ENCODE peak calls at places on chromosomes 1 and 21, in ten cellular contexts. N is CD4-positive, CD25-positive, alpha-beta regulatory T cell; Z is adrenal gland; V is lung; P is heart right ventricle; U is IMR-90; Y is adipocyte; H is mammary epithelial cell; X is left ventricle myocardium inferior; T is cardiac muscle cell. C is an unnamed sample.
A peak's percentile ranks its signal among the peaks of the same experiment; 100 is the strongest.

GRCh38 chr1:86641318-86641717 is 63.1 kb upstream of the SH3GLB1 start:
- DNase-seq in X (no peak), H (peak; percentile 31), V (no peak), Z (no peak), P (no peak), N (no peak), Y (no peak), U (no peak), T (no peak), C (no peak)

GRCh38 chr21:34510148-34511142 is 1.6 kb downstream of the KCNE1 start:
- DNase-seq in U (peak; percentile 68), X (peak; percentile 79), H (peak; percentile 39), P (peak; percentile 84), Z (peak; percentile 75), V (peak; percentile 84), Y (peak; percentile 72), N (no peak), T (peak; percentile 86), C (peak; percentile 65)

GRCh38 chr1:203055166-203055799 is 29.0 kb downstream of the PPFIA4 start:
- DNase-seq in T (no peak), Y (no peak), N (no peak), H (no peak), U (no peak), Z (no peak), P (no peak), V (no peak), X (no peak), C (no peak)

GRCh38 chr1:36085686-36086526 is 2.0 kb downstream of the TEKT2 start:
- DNase-seq in T (no peak), H (no peak), P (no peak), X (no peak), U (no peak), Z (no peak), V (peak; percentile 26), N (no peak), Y (no peak), C (no peak)

GRCh38 chr1:53138991-53139884 is 3.2 kb downstream of the SLC1A7 start:
- DNase-seq in N (no peak), X (no peak), H (no peak), Z (no peak), V (no peak), U (peak; percentile 43), T (no peak), P (no peak), Y (no peak), C (no peak)

GRCh38 chr1:151990856-151991198 is 2.8 kb downstream of the S100A10 start:
- DNase-seq in V (peak; percentile 60), U (peak; percentile 79), H (no peak), Y (peak; percentile 82), P (no peak), X (no peak), Z (peak; percentile 44), T (peak; percentile 40), N (no peak), C (peak; percentile 65)

GRCh38 chr21:42311160-42311559 is 4.0 kb downstream of the TFF3 start:
- DNase-seq in X (no peak), N (no peak), U (no peak), T (no peak), Y (no peak), H (no peak), Z (peak; percentile 8), P (no peak), V (no peak), C (no peak)

GRCh38 chr21:31988492-31989285 is 115.9 kb downstream of the HUNK start:
- DNase-seq in V (no peak), U (peak; percentile 32), T (no peak), Z (no peak), X (no peak), N (no peak), P (no peak), Y (peak; percentile 27), H (no peak), C (peak; percentile 25)

GRCh38 chr1:224499204-224499603 is 64.6 kb upstream of the WDR26 start:
- DNase-seq in T (no peak), Z (no peak), X (no peak), N (no peak), Y (no peak), H (peak; percentile 37), P (no peak), U (no peak), V (no peak), C (no peak)

GRCh38 chr1:237795558-237795957 is 95.2 kb downstream of the ZP4 start:
- DNase-seq in U (no peak), X (no peak), T (no peak), V (no peak), H (no peak), N (no peak), Z (no peak), P (no peak), Y (no peak), C (no peak)

GRCh38 chr21:42003051-42003461 is 7.1 kb downstream of the ZBTB21 start:
- DNase-seq in P (no peak), T (no peak), X (no peak), N (no peak), V (no peak), Z (no peak), Y (no peak), H (peak; percentile 30), U (peak; percentile 76), C (no peak)

GRCh38 chr21:37452222-37452621 is 85.6 kb downstream of the DYRK1A start:
- DNase-seq in Z (no peak), T (peak; percentile 84), V (no peak), P (peak; percentile 24), U (peak; percentile 94), H (peak; percentile 24), N (no peak), Y (peak; percentile 83), X (peak; percentile 31), C (peak; percentile 75)

GRCh38 chr1:241695454-241696171 is 43.5 kb downstream of the WDR64 start:
- DNase-seq in Z (no peak), T (no peak), U (peak; percentile 49), X (no peak), P (no peak), V (no peak), H (no peak), N (no peak), Y (peak; percentile 73), C (no peak)

GRCh38 chr1:232627645-232628334 is 2.1 kb downstream of the SIPA1L2 start:
- DNase-seq in H (peak; percentile 67), N (no peak), X (no peak), U (peak; percentile 52), P (no peak), Y (peak; percentile 39), V (no peak), T (peak; percentile 42), Z (no peak), C (no peak)

GRCh38 chr21:31182231-31183129 is 144.2 kb upstream of the KRTAP19-8 start:
- DNase-seq in N (peak; percentile 59), H (no peak), Y (no peak), V (no peak), T (no peak), P (no peak), U (no peak), X (no peak), Z (no peak), C (no peak)

GRCh38 chr1:205582046-205582445 is 49.8 kb downstream of the ELK4 start:
- DNase-seq in H (no peak), U (no peak), X (no peak), N (no peak), Y (no peak), T (no peak), V (no peak), P (no peak), Z (no peak), C (no peak)

GRCh38 chr1:170556910-170557309 is 24.9 kb downstream of the GORAB start:
- DNase-seq in U (peak; percentile 49), V (no peak), Z (no peak), P (no peak), X (no peak), Y (peak; percentile 59), T (no peak), H (no peak), N (no peak), C (no peak)

GRCh38 chr1:20712210-20712577 is 5.6 kb downstream of the KIF17 start:
- DNase-seq in U (no peak), V (no peak), P (no peak), Y (no peak), X (no peak), N (no peak), Z (no peak), T (no peak), H (no peak), C (no peak)

GRCh38 chr1:116690809-116691323 is 23.3 kb upstream of the IGSF3 start:
- DNase-seq in Y (no peak), P (no peak), Z (no peak), T (no peak), N (no peak), V (no peak), H (no peak), U (no peak), X (no peak), C (no peak)

GRCh38 chr1:180849031-180849775 is 63.5 kb upstream of the KIAA1614 start:
- DNase-seq in Z (no peak), T (no peak), H (no peak), N (no peak), P (no peak), U (no peak), V (no peak), Y (no peak), X (no peak), C (no peak)
- H3K4me3 ChIP-seq in Z (no peak overlapping the region), T (no peak overlapping the region), H (no peak overlapping the region), N (no peak overlapping the region), P (no peak overlapping the region), U (no peak overlapping the region), V (no peak overlapping the region), Y (no peak overlapping the region), X (no peak overlapping the region), C (no peak overlapping the region)

GRCh38 chr1:21814241-21814918 is 2.3 kb downstream of the LDLRAD2 start:
- DNase-seq in V (no peak), P (no peak), H (no peak), U (no peak), X (no peak), Z (peak; percentile 31), N (no peak), T (peak; percentile 66), Y (no peak), C (no peak)
- H3K9me3 ChIP-seq in V (peaks cover 3% of the 10 kb centered on the region), P (no peaks in the 10 kb centered on the region), H (no peaks in the 10 kb centered on the region), U (peaks cover 2% of the 10 kb centered on the region), X (no peaks in the 10 kb centered on the region), Z (no peaks in the 10 kb centered on the region), N (no peaks in the 10 kb centered on the region), T (no peaks in the 10 kb centered on the region), Y (no peaks in the 10 kb centered on the region), C (no peaks in the 10 kb centered on the region)

DNA sequence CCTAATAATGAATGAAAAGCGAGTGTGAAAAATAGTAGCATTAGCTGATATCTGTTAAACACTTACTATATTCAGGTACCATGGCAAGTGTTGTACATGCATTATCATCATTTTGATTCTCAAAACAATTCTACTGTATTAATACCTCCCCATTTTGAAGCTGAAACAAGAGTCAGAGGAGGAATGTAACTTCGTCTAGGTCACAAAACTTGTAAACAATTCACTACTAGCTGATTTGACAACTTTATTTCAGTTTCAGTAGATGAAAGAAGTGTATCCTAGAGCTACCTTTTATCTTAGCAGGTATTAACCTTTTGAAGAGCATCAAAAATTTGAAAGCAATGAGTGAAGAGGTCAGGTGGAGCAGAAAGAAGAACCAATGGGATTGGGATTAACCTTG is 1.6 kb downstream of the CD84 start:
- DNase-seq in Z (no peak), H (no peak), P (no peak), X (no peak), Y (no peak), U (no peak), T (no peak), N (no peak), V (no peak), C (no peak)
- H3K4me3 ChIP-seq in Z (no peak overlapping the region), H (no peak overlapping the region), P (no peak overlapping the region), X (peak overlapping the region; percentile 18), Y (no peak overlapping the region), U (no peak overlapping the region), T (no peak overlapping the region), N (peak overlapping the region; percentile 96), V (no peak overlapping the region), C (no peak overlapping the region)

GRCh38 chr1:22892789-22893188 is 79.9 kb downstream of the LACTBL1 start:
- DNase-seq in Z (no peak), V (no peak), H (no peak), U (no peak), Y (no peak), N (no peak), X (no peak), P (no peak), T (no peak), C (no peak)
- H3K9me3 ChIP-seq in Z (no peaks in the 10 kb centered on the region), V (peaks cover 4% of the 10 kb centered on the region), H (no peaks in the 10 kb centered on the region), U (no peaks in the 10 kb centered on the region), Y (no peaks in the 10 kb centered on the region), N (no peaks in the 10 kb centered on the region), X (no peaks in the 10 kb centered on the region), P (no peaks in the 10 kb centered on the region), T (no peaks in the 10 kb centered on the region), C (no peaks in the 10 kb centered on the region)

C was measured in MG63.